ENCODE peak calls at places on chromosome 5, in four cellular contexts. T is NCI-H2029; O is stimulated activated naive CD8-positive, alpha-beta T cell treated with anti-CD3 and anti-CD28 coated beads, Interleukin-15, amount 100 ng/mL, for 72 hours; N is iris pigment epithelial cell. Q is an unnamed sample.
A peak's percentile ranks its signal among the peaks of the same experiment; 100 is the strongest.

GRCh38 chr5:1892685-1893445 is 10.1 kb upstream of the IRX4 start:
- DNase-seq in T (no peak), O (no peak), N (no peak), Q (no peak)

GRCh38 chr5:107466233-107466769 is 204.4 kb downstream of the EFNA5 start:
- DNase-seq in T (no peak), O (no peak), N (peak; percentile 93), Q (no peak)

GRCh38 chr5:61732376-61732775 is 400.3 kb downstream of the ZSWIM6 start:
- DNase-seq in T (no peak), O (no peak), N (no peak), Q (no peak)

GRCh38 chr5:79552984-79553383 is 39.0 kb upstream of the HOMER1 start:
- DNase-seq in T (no peak), O (no peak), N (peak; percentile 49), Q (no peak)

GRCh38 chr5:3509290-3509689 is 86.3 kb upstream of the IRX1 start:
- DNase-seq in T (no peak), O (no peak), N (no peak), Q (no peak)

GRCh38 chr5:3511774-3512173 is 83.9 kb upstream of the IRX1 start:
- DNase-seq in T (no peak), O (no peak), N (no peak), Q (no peak)

GRCh38 chr5:126137771-126138474 is 285.3 kb upstream of the GRAMD2B start:
- DNase-seq in T (no peak), O (no peak), N (no peak), Q (peak; percentile 4)

GRCh38 chr5:157778121-157778805 is 34.8 kb downstream of the LSM11 start:
- DNase-seq in T (peak; percentile 86), O (no peak), N (peak; percentile 75), Q (no peak)

GRCh38 chr5:54580997-54581741 is 63.6 kb downstream of the SNX18 start:
- DNase-seq in T (no peak), O (no peak), N (no peak), Q (no peak)

GRCh38 chr5:96048763-96049162 is 87.1 kb upstream of the ELL2 start:
- DNase-seq in T (no peak), O (no peak), N (no peak), Q (no peak)

GRCh38 chr5:175847503-175847902 is 23.9 kb upstream of the CPLX2 start:
- DNase-seq in T (no peak), O (no peak), N (peak; percentile 15), Q (no peak)

GRCh38 chr5:103804714-103805113 is 242.1 kb upstream of the NUDT12 start:
- DNase-seq in T (no peak), O (no peak), N (peak; percentile 28), Q (no peak)

GRCh38 chr5:147558826-147559225 is 49.0 kb upstream of the DPYSL3 start:
- DNase-seq in T (peak; percentile 63), O (no peak), N (peak; percentile 82), Q (no peak)

GRCh38 chr5:168427224-168427623 is 59.0 kb upstream of the RARS1 start:
- DNase-seq in T (no peak), O (no peak), N (no peak), Q (no peak)

Q was measured in LNCaP clone FGC.